ENCODE peak calls at places on chromosomes 5 and 9, in seven cellular contexts. C is HTR-8/SVneo; Q is GM06990; K is stimulated activated CD4-positive, alpha-beta T cell treated with anti-CD3 and anti-CD28 coated beads, Interleukin-1b, Interleukin-23, amount 100 ng/mL, for 4 hours; T is NCI-H1930; S is astrocyte of the hippocampus; P is dorsolateral prefrontal cortex. U is an unnamed sample.

GRCh38 chr9:2257530-2257929 is 242.4 kb downstream of the SMARCA2 start:
- DNase-seq in P (no peak), S (no peak), Q (no peak), K (no peak), C (no peak), T (no peak), U (no peak)

GRCh38 chr9:102244916-102245315 is 506.5 kb upstream of the GRIN3A start:
- DNase-seq in T (no peak), K (no peak), S (no peak), C (no peak), P (no peak), Q (no peak), U (no peak)

GRCh38 chr9:97761879-97762278 is 64.7 kb upstream of the XPA start:
- DNase-seq in Q (no peak), K (no peak), T (no peak), S (no peak), P (no peak), C (no peak), U (no peak)

GRCh38 chr5:146544232-146544631 is 28.2 kb upstream of the GPR151 start:
- DNase-seq in P (no peak), C (no peak), Q (no peak), T (no peak), S (no peak), K (no peak), U (no peak)

GRCh38 chr9:129483467-129484324 is 137.2 kb downstream of the C9orf50 start:
- DNase-seq in K (no peak), S (peak), C (peak), T (no peak), Q (no peak), P (peak), U (no peak)

GRCh38 chr9:92726971-92727715 is 37.5 kb downstream of the BICD2 start:
- DNase-seq in T (no peak), P (no peak), K (no peak), C (no peak), S (no peak), Q (no peak), U (no peak)

GRCh38 chr9:137417161-137418021 is 5.6 kb downstream of the EXD3 start:
- DNase-seq in C (no peak), P (peak), K (no peak), T (no peak), S (no peak), Q (peak), U (no peak)

GRCh38 chr5:72109625-72110024 is 2.4 kb downstream of the MAP1B start:
- DNase-seq in C (peak), S (peak), P (no peak), Q (no peak), K (no peak), T (peak), U (no peak)

GRCh38 chr5:42022383-42022782 is 97.3 kb downstream of the FBXO4 start:
- DNase-seq in T (no peak), C (no peak), K (no peak), S (no peak), Q (no peak), P (no peak), U (no peak)

GRCh38 chr9:38024036-38024681 is 44.9 kb downstream of the SHB start:
- DNase-seq in K (no peak), Q (no peak), T (no peak), S (peak), C (no peak), P (peak), U (no peak)

GRCh38 chr9:106179181-106179580 is 484.8 kb downstream of the TMEM38B start:
- DNase-seq in K (no peak), P (no peak), Q (no peak), C (no peak), T (no peak), S (no peak), U (no peak)

GRCh38 chr5:159096555-159097460 is 2.9 kb downstream of the EBF1 start:
- DNase-seq in Q (peak), T (no peak), K (no peak), S (peak), P (no peak), C (no peak), U (no peak)

GRCh38 chr9:127684576-127684975 is 22.2 kb upstream of the CFAP157 start:
- DNase-seq in S (peak), T (no peak), P (no peak), Q (no peak), K (no peak), C (peak), U (no peak)

GRCh38 chr9:98091735-98092632 is 27.0 kb downstream of the TRIM14 start:
- DNase-seq in T (no peak), S (no peak), P (peak), Q (no peak), C (no peak), K (no peak), U (no peak)

GRCh38 chr9:137046094-137046787 is at the start of gene NPDC1:
- DNase-seq in T (peak), C (peak), Q (peak), K (peak), S (peak), P (peak), U (peak)

GRCh38 chr5:100668511-100668910 is 133.3 kb downstream of the FAM174A start:
- DNase-seq in Q (no peak), C (peak), P (no peak), T (no peak), S (no peak), K (no peak), U (no peak)

GRCh38 chr5:14433202-14433601 is 148.4 kb upstream of the OTULINL start:
- DNase-seq in Q (no peak), C (no peak), P (no peak), T (no peak), K (no peak), S (peak), U (no peak)

GRCh38 chr9:91949946-91950664 is at the start of gene ROR2:
- DNase-seq in P (no peak), K (peak), S (peak), Q (peak), T (peak), C (peak), U (peak)

GRCh38 chr9:131610231-131610761 is 65.0 kb downstream of the PRRT1B start:
- DNase-seq in T (no peak), Q (no peak), S (peak), C (no peak), P (no peak), K (no peak), U (no peak)

GRCh38 chr9:133351908-133352634 is 4.1 kb downstream of the RPL7A start:
- DNase-seq in S (peak), P (no peak), K (no peak), C (peak), Q (no peak), T (no peak), U (no peak)

GRCh38 chr5:96530901-96531300 is 97.9 kb upstream of the PCSK1 start:
- DNase-seq in P (no peak), Q (no peak), T (no peak), C (no peak), S (no peak), K (no peak), U (no peak)

GRCh38 chr5:171808453-171808852 is 22.8 kb downstream of the SMIM23 start:
- DNase-seq in C (no peak), T (no peak), P (no peak), Q (no peak), S (no peak), K (no peak), U (no peak)

GRCh38 chr5:87434461-87434860 is 21.7 kb upstream of the CCNH start:
- DNase-seq in S (no peak), P (no peak), C (no peak), K (no peak), Q (no peak), T (no peak), U (no peak)

GRCh38 chr5:163790497-163790896 is 285.1 kb downstream of the MAT2B start:
- DNase-seq in S (no peak), C (no peak), T (no peak), P (no peak), K (no peak), Q (no peak), U (no peak)

GRCh38 chr5:1709186-1709803 is 90.3 kb downstream of the MRPL36 start:
- DNase-seq in T (no peak), S (no peak), K (no peak), Q (no peak), C (no peak), P (no peak), U (no peak)

GRCh38 chr5:137714494-137714893 is 21.4 kb downstream of the KLHL3 start:
- DNase-seq in P (no peak), C (no peak), Q (no peak), S (no peak), T (no peak), K (no peak), U (no peak)

GRCh38 chr5:127440831-127441230 is 76.6 kb upstream of the PRRC1 start:
- DNase-seq in Q (no peak), P (no peak), C (no peak), T (no peak), K (no peak), S (no peak), U (no peak)

GRCh38 chr9:469672-470040 is 255.0 kb downstream of the DOCK8 start:
- DNase-seq in P (peak), T (no peak), S (no peak), K (peak), C (no peak), Q (no peak), U (no peak)

GRCh38 chr5:16750445-16750844 is 133.6 kb upstream of the RETREG1 start:
- DNase-seq in Q (no peak), S (no peak), K (no peak), P (no peak), C (no peak), T (no peak), U (no peak)

GRCh38 chr5:168987540-168988300 is 313.2 kb downstream of the SLIT3 start:
- DNase-seq in S (peak), C (peak), T (peak), Q (no peak), P (peak), K (peak), U (peak)

GRCh38 chr5:73218552-73219171 is 45.7 kb downstream of the TMEM174 start:
- DNase-seq in T (no peak), K (no peak), S (peak), C (peak), P (no peak), Q (no peak), U (no peak)

GRCh38 chr5:126939887-126940286 is 90.5 kb downstream of the MARCHF3 start:
- DNase-seq in P (no peak), C (no peak), S (no peak), Q (no peak), K (no peak), T (no peak), U (no peak)